ENCODE peak calls at places on chromosomes 6 and 20, in nine cellular contexts. K, U, A, O, G, L, P, Z and B are unnamed samples.

GRCh38 chr20:59823030-59823423 is 110.4 kb downstream of the SYCP2 start:
- DNase-seq in K (no peak), U (no peak), A (no peak), O (no peak), G (no peak), L (no peak), P (no peak), Z (no peak), B (no peak)

GRCh38 chr20:35582131-35582530 is 33.5 kb upstream of the SPAG4 start:
- DNase-seq in K (no peak), U (no peak), A (no peak), O (no peak), G (no peak), L (no peak), P (no peak), Z (no peak), B (no peak)

GRCh38 chr20:24565952-24566351 is 96.5 kb downstream of the SYNDIG1 start:
- DNase-seq in K (no peak), U (no peak), A (no peak), O (no peak), G (no peak), L (no peak), P (no peak), Z (no peak), B (no peak)

GRCh38 chr6:41072836-41073202 is at the start of gene NFYA:
- DNase-seq in K (peak; percentile 98), U (no peak), A (no peak), O (no peak), G (no peak), L (peak; percentile 99), P (peak; percentile 100), Z (peak; percentile 99), B (no peak)

GRCh38 chr6:39804666-39805065 is 12.5 kb downstream of the DAAM2 start:
- DNase-seq in K (no peak), U (no peak), A (no peak), O (no peak), G (no peak), L (peak; percentile 19), P (no peak), Z (peak; percentile 77), B (no peak)

GRCh38 chr6:67630146-67630545 is 1004.9 kb upstream of the ADGRB3 start:
- DNase-seq in K (no peak), U (no peak), A (no peak), O (no peak), G (no peak), L (no peak), P (no peak), Z (peak; percentile 74), B (no peak)

GRCh38 chr6:128710305-128710704 is 172.6 kb upstream of the LAMA2 start:
- DNase-seq in K (no peak), U (no peak), A (no peak), O (no peak), G (no peak), L (no peak), P (no peak), Z (peak; percentile 61), B (no peak)

GRCh38 chr6:26280409-26280808 is 84.6 kb upstream of the BTN3A2 start:
- DNase-seq in K (no peak), U (no peak), A (no peak), O (no peak), G (no peak), L (no peak), P (no peak), Z (no peak), B (no peak)

GRCh38 chr20:24665196-24665595 is 195.8 kb downstream of the SYNDIG1 start:
- DNase-seq in K (no peak), U (no peak), A (no peak), O (no peak), G (no peak), L (no peak), P (peak; percentile 20), Z (no peak), B (no peak)

GRCh38 chr20:5658897-5659296 is 91.3 kb upstream of the SHLD1 start:
- DNase-seq in K (peak; percentile 78), U (peak; percentile 94), A (peak; percentile 77), O (peak; percentile 53), G (peak; percentile 44), L (peak; percentile 65), P (peak; percentile 29), Z (peak; percentile 91), B (peak; percentile 78)

GRCh38 chr20:24915440-24915839 is 33.6 kb upstream of the CST7 start:
- DNase-seq in K (no peak), U (no peak), A (no peak), O (no peak), G (peak; percentile 1), L (no peak), P (no peak), Z (no peak), B (no peak)

GRCh38 chr6:13487122-13488014 is at the start of gene GFOD1:
- DNase-seq in K (peak; percentile 77), U (peak; percentile 82), A (peak; percentile 63), O (peak; percentile 91), G (peak; percentile 83), L (peak; percentile 76), P (peak; percentile 86), Z (peak; percentile 78), B (peak; percentile 85)
- TF ChIP-seq POLR2A in K (peak; percentile 76), U (peak; percentile 77), A (peak; percentile 34), O (peak; percentile 88), G (peak; percentile 83), L (peak; percentile 75), P (peak; percentile 31), Z (peak; percentile 53), B (peak; percentile 81)

GRCh38 chr20:40714109-40714508 is 25.1 kb upstream of the MAFB start:
- DNase-seq in K (no peak), U (no peak), A (no peak), O (no peak), G (no peak), L (no peak), P (no peak), Z (no peak), B (no peak)
- H3K27ac ChIP-seq in K (no peak overlapping the region), U (no peak overlapping the region), A (no peak overlapping the region), O (no peak overlapping the region), G (no peak overlapping the region), L (no peak overlapping the region), P (no peak overlapping the region), Z (no peak overlapping the region), B (no peak overlapping the region)

GRCh38 chr6:132063204-132063603 is 112.0 kb upstream of the CCN2 start:
- DNase-seq in K (no peak), U (no peak), A (no peak), O (no peak), G (no peak), L (no peak), P (no peak), Z (peak; percentile 83), B (no peak)
- TF ChIP-seq POLR2A in K (no peak), U (no peak), A (no peak), O (no peak), G (no peak), L (no peak), P (no peak), Z (no peak), B (no peak)

GRCh38 chr20:53706008-53706481 is 112.4 kb upstream of the ZNF217 start:
- DNase-seq in K (no peak), U (no peak), A (no peak), O (no peak), G (no peak), L (no peak), P (no peak), Z (peak; percentile 33), B (no peak)
- H3K27ac ChIP-seq in K (peak overlapping the region; percentile 64), U (no peak overlapping the region), A (peak overlapping the region; percentile 30), O (no peak overlapping the region), G (no peak overlapping the region), L (peak overlapping the region; percentile 69), P (no peak overlapping the region), Z (peak overlapping the region; percentile 71), B (no peak overlapping the region)

DNA sequence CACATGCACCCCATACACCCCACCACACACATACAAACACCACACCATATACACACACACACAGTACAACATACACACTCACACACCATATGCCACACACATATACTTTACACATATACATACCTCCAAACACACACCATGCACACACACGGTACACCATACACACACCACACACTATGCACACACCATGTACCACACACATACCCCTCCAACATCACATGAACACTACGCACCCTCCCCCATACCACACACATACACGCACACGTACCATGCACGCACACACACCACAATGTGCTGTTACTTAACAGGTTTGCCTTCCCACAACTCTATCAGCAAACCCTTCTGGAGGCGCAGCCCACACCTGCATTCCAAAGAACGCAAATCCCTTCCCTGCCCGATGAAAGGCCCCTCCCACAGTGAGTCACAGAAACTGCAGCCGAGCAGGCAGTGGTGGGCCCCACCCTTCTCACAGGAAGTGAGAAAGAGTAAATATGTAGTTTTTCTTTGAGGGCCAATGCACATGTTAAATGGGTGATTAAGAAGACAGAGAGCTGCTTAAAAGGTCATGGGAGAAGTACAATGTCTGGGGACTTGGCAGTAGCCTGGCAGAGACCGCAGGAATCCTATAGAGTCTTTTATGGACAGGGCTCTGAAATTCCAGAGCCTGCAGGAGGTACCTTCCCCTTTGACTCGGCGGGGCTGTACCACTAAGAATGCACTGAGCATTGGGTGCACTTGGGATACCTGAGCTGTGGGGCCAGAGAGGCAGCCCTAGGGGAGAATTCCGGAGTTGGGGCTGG is 34.1 kb upstream of the EZR start:
- DNase-seq in K (peak; percentile 89), U (peak; percentile 66), A (peak; percentile 53), O (peak; percentile 35), G (peak; percentile 86), L (no peak), P (peak; percentile 93), Z (peak; percentile 79), B (peak; percentile 46)
- TF ChIP-seq POLR2A in K (peak; percentile 56), U (no peak), A (no peak), O (no peak), G (peak; percentile 63), L (no peak), P (peak; percentile 23), Z (no peak), B (no peak)

GRCh38 chr20:10090588-10091166 is 55.9 kb downstream of the ANKEF1 start:
- DNase-seq in K (no peak), U (peak; percentile 50), A (peak; percentile 31), O (peak; percentile 24), G (peak; percentile 38), L (peak; percentile 56), P (peak; percentile 64), Z (peak; percentile 53), B (peak; percentile 23)

GRCh38 chr20:10093087-10093591 is 58.4 kb downstream of the ANKEF1 start:
- DNase-seq in K (no peak), U (peak; percentile 56), A (peak; percentile 15), O (no peak), G (no peak), L (no peak), P (no peak), Z (peak; percentile 57), B (no peak)

GRCh38 chr20:10094566-10095173 is 59.9 kb downstream of the ANKEF1 start:
- DNase-seq in K (no peak), U (no peak), A (no peak), O (no peak), G (no peak), L (no peak), P (no peak), Z (no peak), B (no peak)

GRCh38 chr20:10089871-10090587 is 55.2 kb downstream of the ANKEF1 start:
- DNase-seq in K (no peak), U (no peak), A (no peak), O (no peak), G (no peak), L (no peak), P (no peak), Z (no peak), B (no peak)
- H3K27ac ChIP-seq in K (no peak overlapping the region), U (no peak overlapping the region), A (no peak overlapping the region), O (no peak overlapping the region), G (no peak overlapping the region), L (no peak overlapping the region), P (no peak overlapping the region), Z (no peak overlapping the region), B (no peak overlapping the region)

GRCh38 chr20:47360489-47361267 is 4.2 kb upstream of the ZMYND8 start:
- DNase-seq in K (peak; percentile 51), U (peak; percentile 96), A (peak; percentile 91), O (peak; percentile 92), G (peak; percentile 85), L (peak; percentile 70), P (peak; percentile 86), Z (peak; percentile 98), B (peak; percentile 82)
- TF ChIP-seq POLR2A in K (peak; percentile 2), U (peak; percentile 96), A (peak; percentile 59), O (no peak), G (no peak), L (peak; percentile 68), P (no peak), Z (peak; percentile 81), B (peak; percentile 56)